ENCODE peak calls at places on chromosomes 11 and 22, in four cellular contexts. One of them, this sample, is unnamed.

GRCh38 chr11:102316505-102316904 is 779 bp upstream of the BIRC3 start:
- DNase-seq in endothelial cell: no peak
- DNase-seq in foreskin fibroblast: no peak
- DNase-seq in Right ventricle myocardium superior: no peak
- DNase-seq in this sample: no peak

GRCh38 chr11:30420233-30420787 is 97.4 kb downstream of the ARL14EP start:
- DNase-seq in endothelial cell: no peak
- DNase-seq in foreskin fibroblast: no peak
- DNase-seq in Right ventricle myocardium superior: no peak
- DNase-seq in this sample: no peak

GRCh38 chr22:47089374-47089773 is 326.9 kb downstream of the TBC1D22A start:
- DNase-seq in endothelial cell: no peak
- DNase-seq in foreskin fibroblast: no peak
- DNase-seq in Right ventricle myocardium superior: no peak
- DNase-seq in this sample: no peak

GRCh38 chr11:86932942-86933875 is 22.0 kb downstream of the FZD4 start:
- DNase-seq in endothelial cell: no peak
- DNase-seq in foreskin fibroblast: no peak
- DNase-seq in Right ventricle myocardium superior: no peak
- DNase-seq in this sample: no peak

GRCh38 chr11:93322207-93322606 is 8.3 kb upstream of the DEUP1 start:
- DNase-seq in endothelial cell: no peak
- DNase-seq in foreskin fibroblast: no peak
- DNase-seq in Right ventricle myocardium superior: no peak
- DNase-seq in this sample: no peak

GRCh38 chr11:22454461-22454860 is 116.3 kb downstream of the SLC17A6 start:
- DNase-seq in endothelial cell: no peak
- DNase-seq in foreskin fibroblast: no peak
- DNase-seq in Right ventricle myocardium superior: no peak
- DNase-seq in this sample: no peak

GRCh38 chr22:37199839-37200161 is 11.8 kb upstream of the C1QTNF6 start:
- DNase-seq in endothelial cell: no peak
- DNase-seq in foreskin fibroblast: no peak
- DNase-seq in Right ventricle myocardium superior: no peak
- DNase-seq in this sample: no peak

GRCh38 chr11:59559886-59560285 is 48.5 kb downstream of the OR4D9 start:
- DNase-seq in endothelial cell: no peak
- DNase-seq in foreskin fibroblast: no peak
- DNase-seq in Right ventricle myocardium superior: no peak
- DNase-seq in this sample: no peak

GRCh38 chr11:18046116-18046777 is at the start of gene TPH1:
- DNase-seq in endothelial cell: peak; percentile 57
- DNase-seq in foreskin fibroblast: peak; percentile 69
- DNase-seq in Right ventricle myocardium superior: peak; percentile 56
- DNase-seq in this sample: no peak

GRCh38 chr11:7904910-7905309 is 26.2 kb downstream of the OR10A6 start:
- DNase-seq in endothelial cell: no peak
- DNase-seq in foreskin fibroblast: peak; percentile 79
- DNase-seq in Right ventricle myocardium superior: no peak
- DNase-seq in this sample: no peak

GRCh38 chr11:108122166-108122628 is 830 bp downstream of the ACAT1 start:
- DNase-seq in endothelial cell: no peak
- DNase-seq in foreskin fibroblast: peak; percentile 54
- DNase-seq in Right ventricle myocardium superior: no peak
- DNase-seq in this sample: no peak

GRCh38 chr22:30573594-30574094 is 821 bp downstream of the GAL3ST1 start:
- DNase-seq in endothelial cell: no peak
- DNase-seq in foreskin fibroblast: no peak
- DNase-seq in Right ventricle myocardium superior: no peak
- DNase-seq in this sample: no peak

GRCh38 chr11:92240946-92241345 is 16.3 kb downstream of the FAT3 start:
- DNase-seq in endothelial cell: no peak
- DNase-seq in foreskin fibroblast: no peak
- DNase-seq in Right ventricle myocardium superior: no peak
- DNase-seq in this sample: no peak

GRCh38 chr11:65355013-65355775 is 643 bp downstream of the TIGD3 start:
- DNase-seq in endothelial cell: no peak
- DNase-seq in foreskin fibroblast: no peak
- DNase-seq in Right ventricle myocardium superior: peak; percentile 62
- DNase-seq in this sample: peak; percentile 66